ENCODE peak calls at places on chromosome 18, in eight cellular contexts. A is tibial nerve, B is hepatocyte, U is mesendoderm, W is astrocyte, T is PC-3, N is IMR-90, K is OCI-LY7. X is an unnamed sample. For H3K4me1, the result is how much of the 10 kb centered on the place peaks cover.

GRCh38 chr18:46627136-46627535 is 29.9 kb downstream of the LOXHD1 start:
- DNase-seq in A (no peak), B (no peak), U (no peak), W (no peak), T (no peak), N (no peak), K (no peak), X (no peak)

GRCh38 chr18:78420116-78420515 is 559.5 kb upstream of the SALL3 start:
- DNase-seq in A (no peak), B (no peak), U (no peak), W (no peak), T (no peak), N (no peak), K (no peak), X (no peak)

GRCh38 chr18:70380915-70381896 is 92.4 kb downstream of the SOCS6 start:
- DNase-seq in A (no peak), B (peak), U (peak), W (peak), T (no peak), N (no peak), K (no peak), X (no peak)

GRCh38 chr18:55857961-55858360 is 270.0 kb upstream of the TCF4 start:
- DNase-seq in A (no peak), B (no peak), U (no peak), W (no peak), T (no peak), N (no peak), K (no peak), X (no peak)

GRCh38 chr18:32548688-32549087 is 78.0 kb upstream of the GAREM1 start:
- DNase-seq in A (no peak), B (peak), U (peak), W (no peak), T (no peak), N (no peak), K (no peak), X (no peak)

GRCh38 chr18:69686861-69687260 is 260.8 kb downstream of the CD226 start:
- DNase-seq in A (no peak), B (no peak), U (no peak), W (no peak), T (no peak), N (peak), K (no peak), X (peak)

GRCh38 chr18:57077786-57078552 is 68.9 kb upstream of the BOD1L2 start:
- DNase-seq in A (no peak), B (no peak), U (no peak), W (no peak), T (no peak), N (no peak), K (peak), X (no peak)

GRCh38 chr18:40877096-40877495 is 1077.9 kb upstream of the PIK3C3 start:
- DNase-seq in A (no peak), B (no peak), U (no peak), W (peak), T (peak), N (peak), K (no peak), X (peak)

GRCh38 chr18:24055878-24056277 is 41.3 kb downstream of the TTC39C start:
- DNase-seq in A (no peak), B (no peak), U (peak), W (no peak), T (no peak), N (peak), K (no peak), X (peak)

GRCh38 chr18:79199691-79200374 is 130.6 kb downstream of the ATP9B start:
- DNase-seq in A (no peak), B (no peak), U (no peak), W (peak), T (no peak), N (peak), K (no peak), X (no peak)

GRCh38 chr18:32773187-32773712 is 427 bp upstream of the KLHL14 start:
- DNase-seq in A (no peak), B (no peak), U (no peak), W (no peak), T (no peak), N (no peak), K (peak), X (no peak)

GRCh38 chr18:30406728-30407127 is 635.8 kb downstream of the DSC3 start:
- DNase-seq in A (no peak), B (no peak), U (no peak), W (no peak), T (peak), N (no peak), K (no peak), X (no peak)

GRCh38 chr18:12606592-12607315 is 51.2 kb downstream of the SPIRE1 start:
- DNase-seq in A (no peak), B (peak), U (peak), W (peak), T (peak), N (peak), K (no peak), X (peak)

GRCh38 chr18:36187826-36188721 is 777 bp downstream of the MOCOS start:
- DNase-seq in A (no peak), B (peak), U (peak), W (no peak), T (peak), N (peak), K (no peak), X (peak)

GRCh38 chr18:26103579-26103978 is 13.2 kb upstream of the SS18 start:
- DNase-seq in A (no peak), B (peak), U (peak), W (no peak), T (peak), N (no peak), K (peak), X (no peak)

GRCh38 chr18:61893971-61894750 is 1.4 kb upstream of the RNF152 start:
- DNase-seq in A (peak), B (peak), U (peak), W (no peak), T (peak), N (peak), K (no peak), X (peak)

GRCh38 chr18:55413474-55413873 is 174.5 kb downstream of the TCF4 start:
- DNase-seq in A (no peak), B (no peak), U (no peak), W (peak), T (peak), N (peak), K (no peak), X (no peak)

GRCh38 chr18:57004366-57005121 is 142.3 kb upstream of the BOD1L2 start:
- DNase-seq in A (no peak), B (peak), U (no peak), W (peak), T (peak), N (peak), K (no peak), X (peak)

DNA sequence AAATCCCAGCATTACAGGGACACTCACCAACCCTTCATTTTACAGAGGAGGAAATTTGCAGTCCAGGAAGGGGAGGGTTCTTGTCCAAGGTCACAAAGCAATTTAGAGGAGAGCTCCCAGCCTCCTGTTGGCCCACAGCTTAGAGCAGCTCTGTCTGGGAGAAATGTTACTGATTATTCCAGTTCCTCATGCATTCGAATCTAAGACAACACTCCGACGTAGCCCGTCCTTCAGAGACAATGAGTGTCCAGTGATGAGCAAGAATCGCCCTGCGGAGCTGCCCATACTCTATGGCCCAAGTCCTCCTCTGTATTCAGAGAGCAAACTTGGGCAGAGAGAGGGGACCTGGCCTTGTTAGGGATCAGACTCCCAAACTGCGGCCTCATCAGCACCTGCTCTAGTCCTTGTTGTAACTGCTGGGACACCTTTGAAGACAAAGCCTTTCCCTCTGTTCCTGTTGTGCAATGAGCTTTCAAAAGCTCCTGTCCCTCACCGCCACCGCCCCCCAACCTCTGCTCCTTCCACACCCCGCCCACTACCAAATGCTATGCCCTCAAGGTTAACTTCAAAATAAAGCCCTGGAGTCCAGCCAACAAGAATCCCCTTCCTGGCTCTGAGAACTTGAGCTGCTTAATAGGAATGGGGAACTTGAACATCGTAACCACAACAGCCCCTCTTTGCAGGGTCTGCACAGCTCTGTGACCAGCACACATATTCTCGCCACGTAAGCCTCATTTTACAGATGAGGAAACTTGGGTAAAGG is 234.8 kb upstream of the SMAD2 start:
- DNase-seq in A (no peak), B (no peak), U (no peak), W (no peak), T (no peak), N (no peak), K (no peak), X (no peak)
- H3K4me3 ChIP-seq in A (no peak), B (no peak), U (no peak), W (no peak), T (no peak), N (no peak), K (no peak), X (no peak)

GRCh38 chr18:3269241-3269640 is 7.3 kb downstream of the MYL12B start:
- DNase-seq in A (no peak), B (no peak), U (no peak), W (no peak), T (no peak), N (no peak), K (no peak), X (no peak)

GRCh38 chr18:3265564-3266033 is 3.7 kb downstream of the MYL12B start:
- DNase-seq in A (no peak), B (peak), U (peak), W (peak), T (peak), N (peak), K (no peak), X (peak)

GRCh38 chr18:3264362-3264761 is 2.4 kb downstream of the MYL12B start:
- DNase-seq in A (no peak), B (peak), U (no peak), W (no peak), T (no peak), N (peak), K (no peak), X (no peak)

GRCh38 chr18:3268306-3268705 is 6.4 kb downstream of the MYL12B start:
- DNase-seq in A (no peak), B (no peak), U (no peak), W (no peak), T (no peak), N (no peak), K (no peak), X (no peak)

GRCh38 chr18:3266062-3266608 is 4.2 kb downstream of the MYL12B start:
- DNase-seq in A (no peak), B (peak), U (no peak), W (no peak), T (no peak), N (no peak), K (no peak), X (no peak)
- H3K4me1 ChIP-seq in A (half or more), B (under half), U (under half), W (under half), T (under half), N (under half), K (half or more), X (half or more)

DNA sequence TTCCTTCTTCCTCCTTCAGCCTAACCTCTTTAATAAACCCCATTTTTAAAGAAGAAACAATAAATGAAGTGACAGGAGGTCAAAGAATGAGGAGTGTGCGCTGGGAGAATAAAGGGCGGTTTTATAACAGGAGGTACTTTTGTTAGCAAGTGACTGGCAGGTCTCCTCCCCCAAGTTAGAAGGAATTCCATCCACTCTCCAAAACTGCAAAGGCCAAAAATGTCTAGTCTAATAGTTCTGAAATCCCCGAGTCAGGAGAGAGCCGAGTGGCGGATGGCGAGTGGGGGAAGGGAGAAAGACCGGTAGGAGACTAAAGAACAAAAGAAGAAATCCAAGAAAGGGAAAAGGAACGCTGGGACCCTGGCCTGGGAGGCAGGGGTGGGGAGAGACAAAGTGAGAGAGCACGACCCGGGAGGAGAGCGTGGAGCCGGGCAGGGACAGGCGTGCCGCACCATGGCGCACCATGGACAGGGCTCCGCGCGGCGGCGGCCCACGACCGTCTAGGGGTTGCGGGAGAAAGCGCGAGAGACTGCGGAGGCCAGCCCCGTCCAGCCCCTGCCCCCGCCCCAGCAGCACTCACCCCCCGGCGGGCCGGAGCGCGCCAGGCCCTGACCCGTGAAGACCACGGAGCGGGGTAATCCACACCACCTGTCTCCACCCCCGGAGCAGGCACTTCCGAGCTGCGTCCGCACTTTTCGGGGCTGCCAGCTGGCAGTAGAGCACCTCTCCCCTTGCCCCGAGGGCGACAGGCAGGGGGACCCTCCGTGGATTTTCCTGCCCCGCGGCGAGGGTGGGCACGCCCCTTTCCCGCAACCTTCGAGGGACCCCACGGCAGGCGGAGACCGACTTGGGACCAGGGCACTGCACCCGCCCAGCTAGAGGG is 1.6 kb downstream of the CDH2 start:
- DNase-seq in A (no peak), B (peak), U (peak), W (peak), T (peak), N (peak), K (no peak), X (peak)
- H3K4me3 ChIP-seq in A (peak), B (peak), U (peak), W (peak), T (peak), N (peak), K (no peak), X (peak)

DNA sequence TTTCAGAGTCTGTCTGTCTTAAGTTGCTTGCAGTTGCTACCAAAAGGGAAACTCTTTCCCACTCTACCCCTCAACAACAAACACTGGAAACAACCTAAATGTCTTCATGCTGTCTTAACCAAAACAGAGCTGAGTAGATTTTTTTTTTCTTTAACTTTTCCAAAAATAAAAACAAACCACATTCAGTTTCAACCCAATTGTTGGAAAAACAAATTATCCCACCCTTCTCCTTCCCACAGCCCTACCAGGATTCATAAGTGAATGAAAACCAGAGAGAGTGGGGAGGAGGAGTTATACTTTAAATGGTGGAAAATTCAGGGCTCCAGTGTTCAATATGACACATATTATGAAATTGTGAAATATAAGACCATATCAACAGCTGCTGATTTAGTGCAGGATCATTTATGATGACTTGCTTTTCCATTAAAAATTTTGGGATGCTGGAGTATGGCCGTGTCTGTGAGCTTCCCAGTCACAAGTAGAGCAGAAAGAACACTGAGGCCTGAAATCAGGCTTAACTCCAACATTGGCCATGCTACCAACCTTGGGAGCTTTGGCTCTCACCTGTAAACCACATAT is 26.7 kb downstream of the COLEC12 start:
- DNase-seq in A (no peak), B (no peak), U (no peak), W (no peak), T (no peak), N (no peak), K (no peak), X (no peak)
- H3K4me1 ChIP-seq in A (under half), B (under half), U (under half), W (under half), T (under half), N (under half), K (under half), X (half or more)